ENCODE peak calls at places on chromosome 2, in ten cellular contexts. V is sigmoid colon, Z is mesenchymal stem cell, K is left lung, E is hepatocyte, J is pancreas, C is aorta, X is ovary, I is H7, P is transverse colon. T is an unnamed sample. For H3K27me3 and H3K36me3, the result is how much of the 10 kb centered on the place peaks cover.

GRCh38 chr2:156346731-156347130 is 14.2 kb upstream of the NR4A2 start:
- DNase-seq in V (no peak), Z (no peak), K (no peak), E (no peak), J (no peak), C (no peak), X (no peak), I (no peak), P (no peak), T (peak)

GRCh38 chr2:150630587-150631235 is 143.2 kb upstream of the RND3 start:
- DNase-seq in V (no peak), Z (no peak), K (no peak), E (peak), J (no peak), C (no peak), X (no peak), I (no peak), P (no peak), T (no peak)

GRCh38 chr2:61396005-61396404 is 74.9 kb downstream of the USP34 start:
- DNase-seq in V (no peak), Z (no peak), K (no peak), E (no peak), J (no peak), C (no peak), X (no peak), I (no peak), P (no peak), T (no peak)

GRCh38 chr2:172101707-172102158 is 967 bp downstream of the DLX2 start:
- DNase-seq in V (peak), Z (no peak), K (peak), E (no peak), J (no peak), C (peak), X (peak), I (no peak), P (no peak), T (no peak)

GRCh38 chr2:158045362-158045761 is 56.3 kb upstream of the UPP2 start:
- DNase-seq in V (no peak), Z (no peak), K (no peak), E (peak), J (no peak), C (no peak), X (no peak), I (peak), P (peak), T (peak)

GRCh38 chr2:100126172-100126571 is 16.2 kb downstream of the AFF3 start:
- DNase-seq in V (no peak), Z (no peak), K (no peak), E (no peak), J (no peak), C (no peak), X (no peak), I (no peak), P (no peak), T (no peak)

GRCh38 chr2:37181726-37182684 is 6.5 kb downstream of the SULT6B1 start:
- DNase-seq in V (no peak), Z (peak), K (no peak), E (no peak), J (no peak), C (no peak), X (no peak), I (no peak), P (no peak), T (no peak)

GRCh38 chr2:43023791-43024514 is 202.5 kb downstream of the ZFP36L2 start:
- DNase-seq in V (no peak), Z (no peak), K (no peak), E (no peak), J (peak), C (no peak), X (no peak), I (no peak), P (no peak), T (no peak)

GRCh38 chr2:61834893-61835292 is 19.0 kb downstream of the FAM161A start:
- DNase-seq in V (no peak), Z (no peak), K (no peak), E (no peak), J (no peak), C (no peak), X (no peak), I (no peak), P (no peak), T (no peak)

GRCh38 chr2:124961132-124961531 is 936.0 kb downstream of the CNTNAP5 start:
- DNase-seq in V (no peak), Z (no peak), K (no peak), E (no peak), J (no peak), C (no peak), X (no peak), I (no peak), P (no peak), T (no peak)

GRCh38 chr2:134231965-134232340 is 21.9 kb upstream of the MGAT5 start:
- DNase-seq in V (no peak), Z (peak), K (no peak), E (no peak), J (no peak), C (no peak), X (no peak), I (no peak), P (no peak), T (peak)

GRCh38 chr2:197309369-197310231 is 980 bp downstream of the ANKRD44 start:
- DNase-seq in V (peak), Z (peak), K (peak), E (peak), J (peak), C (peak), X (peak), I (peak), P (peak), T (no peak)

GRCh38 chr2:129907256-129907973 is 72.1 kb upstream of the RAB6C start:
- DNase-seq in V (no peak), Z (no peak), K (no peak), E (no peak), J (no peak), C (no peak), X (no peak), I (no peak), P (no peak), T (no peak)

GRCh38 chr2:233556756-233557736 is 9.5 kb downstream of the USP40 start:
- DNase-seq in V (no peak), Z (peak), K (no peak), E (peak), J (no peak), C (no peak), X (no peak), I (no peak), P (no peak), T (peak)

GRCh38 chr2:33378551-33379220 is 97.8 kb upstream of the RASGRP3 start:
- DNase-seq in V (no peak), Z (peak), K (no peak), E (no peak), J (no peak), C (no peak), X (no peak), I (no peak), P (no peak), T (peak)

GRCh38 chr2:8599421-8600242 is 82.2 kb upstream of the ID2 start:
- DNase-seq in V (no peak), Z (no peak), K (no peak), E (no peak), J (no peak), C (no peak), X (no peak), I (no peak), P (no peak), T (no peak)

GRCh38 chr2:206856474-206856873 is 82.8 kb upstream of the CPO start:
- DNase-seq in V (no peak), Z (peak), K (no peak), E (no peak), J (no peak), C (no peak), X (no peak), I (no peak), P (no peak), T (peak)

GRCh38 chr2:219658861-219659260 is 31.4 kb downstream of the SLC4A3 start:
- DNase-seq in V (no peak), Z (no peak), K (no peak), E (no peak), J (no peak), C (no peak), X (no peak), I (no peak), P (no peak), T (no peak)

GRCh38 chr2:54709341-54709809 is 14.1 kb upstream of the EML6 start:
- DNase-seq in V (no peak), Z (no peak), K (peak), E (peak), J (peak), C (no peak), X (no peak), I (peak), P (peak), T (no peak)

GRCh38 chr2:151239624-151240023 is 22.0 kb downstream of the RBM43 start:
- DNase-seq in V (no peak), Z (no peak), K (peak), E (no peak), J (no peak), C (no peak), X (no peak), I (no peak), P (no peak), T (no peak)

GRCh38 chr2:49278141-49278540 is 123.8 kb upstream of the FSHR start:
- DNase-seq in V (no peak), Z (no peak), K (no peak), E (no peak), J (no peak), C (no peak), X (no peak), I (no peak), P (no peak), T (no peak)

GRCh38 chr2:62329797-62330196 is 133.9 kb downstream of the B3GNT2 start:
- DNase-seq in V (no peak), Z (no peak), K (no peak), E (no peak), J (no peak), C (no peak), X (no peak), I (no peak), P (no peak), T (no peak)

GRCh38 chr2:28356095-28356911 is 36.4 kb upstream of the FOSL2 start:
- DNase-seq in V (peak), Z (peak), K (peak), E (peak), J (peak), C (peak), X (peak), I (peak), P (peak), T (peak)

GRCh38 chr2:17373736-17374135 is 144.5 kb downstream of the RAD51AP2 start:
- DNase-seq in V (no peak), Z (no peak), K (no peak), E (no peak), J (no peak), C (no peak), X (no peak), I (no peak), P (no peak), T (no peak)

GRCh38 chr2:119408221-119408619 is 23.4 kb upstream of the TMEM37 start:
- DNase-seq in V (no peak), Z (no peak), K (no peak), E (peak), J (no peak), C (no peak), X (no peak), I (no peak), P (peak), T (no peak)

GRCh38 chr2:10911291-10912075 is at the start of gene KCNF1:
- DNase-seq in V (peak), Z (peak), K (no peak), E (peak), J (no peak), C (peak), X (no peak), I (peak), P (no peak), T (peak)
- H3K27me3 ChIP-seq in V (under half), Z (half or more), K (under half), E (under half), J (under half), C (under half), X (under half), I (under half), P (under half), T (under half)

GRCh38 chr2:44110444-44110843 is 58.2 kb upstream of the PPM1B start:
- DNase-seq in V (no peak), Z (no peak), K (no peak), E (peak), J (no peak), C (no peak), X (no peak), I (no peak), P (no peak), T (no peak)
- H3K36me3 ChIP-seq in V (under half), Z (under half), K (under half), E (under half), J (under half), C (under half), X (under half), I (under half), P (under half), T (under half)

DNA sequence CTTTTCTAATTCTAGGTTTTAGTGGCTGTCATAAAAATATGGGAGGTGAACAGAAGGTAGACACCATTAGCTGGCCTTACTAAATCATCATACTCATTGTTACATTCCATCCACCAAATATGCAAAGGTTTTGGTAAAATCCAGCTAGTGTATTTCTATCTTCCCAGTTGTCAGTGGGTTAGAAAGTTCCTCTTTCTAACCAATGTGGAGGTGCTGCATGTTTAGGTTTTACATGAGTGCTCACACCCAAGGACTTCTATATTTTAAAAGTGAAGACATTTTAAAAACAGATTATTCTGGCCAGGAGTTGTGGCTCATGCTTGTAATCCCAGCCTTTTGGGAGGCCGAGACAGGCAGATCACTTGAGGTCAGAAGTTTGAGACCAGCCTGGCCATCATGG is 5.9 kb downstream of the ALPP start:
- DNase-seq in V (no peak), Z (no peak), K (no peak), E (no peak), J (no peak), C (no peak), X (no peak), I (no peak), P (no peak), T (no peak)
- H3K27me3 ChIP-seq in V (half or more), Z (half or more), K (under half), E (under half), J (under half), C (under half), X (under half), I (half or more), P (half or more), T (under half)

GRCh38 chr2:14316594-14316993 is 315.9 kb upstream of the LRATD1 start:
- DNase-seq in V (no peak), Z (no peak), K (no peak), E (no peak), J (no peak), C (no peak), X (no peak), I (no peak), P (no peak), T (no peak)
- H3K36me3 ChIP-seq in V (under half), Z (under half), K (under half), E (under half), J (under half), C (under half), X (under half), I (under half), P (under half), T (under half)

GRCh38 chr2:176137883-176138282 is 8.4 kb downstream of the HOXD8 start:
- DNase-seq in V (peak), Z (no peak), K (no peak), E (no peak), J (no peak), C (no peak), X (peak), I (no peak), P (no peak), T (no peak)

GRCh38 chr2:176137249-176137573 is 7.7 kb downstream of the HOXD8 start:
- DNase-seq in V (no peak), Z (no peak), K (no peak), E (no peak), J (no peak), C (no peak), X (no peak), I (no peak), P (no peak), T (no peak)

GRCh38 chr2:176134978-176135575 is 5.6 kb downstream of the HOXD8 start:
- DNase-seq in V (peak), Z (no peak), K (no peak), E (no peak), J (no peak), C (no peak), X (peak), I (no peak), P (no peak), T (peak)

GRCh38 chr2:176138526-176139169 is 9.1 kb downstream of the HOXD8 start:
- DNase-seq in V (peak), Z (no peak), K (no peak), E (no peak), J (no peak), C (peak), X (peak), I (peak), P (no peak), T (no peak)

DNA sequence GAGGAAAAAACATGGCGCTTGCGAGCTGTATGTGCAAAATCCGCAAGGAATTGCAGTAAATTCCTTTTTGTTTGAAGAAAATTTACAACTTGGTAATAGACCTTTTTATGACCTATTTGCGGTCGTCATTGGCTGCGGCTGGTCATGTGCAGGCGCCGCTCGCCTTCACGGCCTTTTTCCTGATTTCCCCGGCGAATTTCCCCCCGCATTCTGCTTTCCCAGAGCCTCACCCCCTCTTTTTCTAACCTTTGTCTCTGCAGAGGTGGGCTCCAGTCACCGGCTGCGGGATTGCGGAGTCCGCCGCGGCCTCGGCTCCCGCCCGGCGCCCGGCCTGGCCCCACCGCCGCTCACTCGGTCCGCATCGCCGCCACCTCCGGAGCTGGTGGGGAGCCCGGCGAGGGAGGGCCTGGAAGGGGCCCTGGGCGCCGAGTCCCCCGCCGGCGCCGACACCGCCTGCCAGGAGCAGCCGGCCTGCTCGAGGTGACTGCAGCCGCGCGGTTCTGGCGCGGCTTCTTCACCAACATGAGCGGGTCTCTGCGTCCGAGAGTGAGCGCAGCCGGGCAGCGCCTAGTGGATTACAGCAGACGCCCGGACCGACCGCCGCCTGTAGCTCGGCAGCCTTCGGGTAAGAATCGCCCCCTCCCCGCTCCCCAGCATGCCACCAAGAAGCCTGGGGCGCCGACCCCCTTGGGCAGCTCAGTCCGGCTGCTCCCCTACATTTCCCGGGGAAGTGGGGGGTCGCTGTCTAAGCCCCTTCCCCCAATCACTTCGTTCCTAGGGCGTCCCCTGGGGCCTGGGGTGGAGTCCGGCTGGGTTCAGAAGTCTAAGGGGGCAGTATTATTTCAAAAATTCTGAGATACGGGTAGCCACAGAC is 7.1 kb downstream of the HOXD8 start:
- DNase-seq in V (peak), Z (peak), K (peak), E (peak), J (no peak), C (peak), X (peak), I (peak), P (peak), T (peak)
- H3K27me3 ChIP-seq in V (half or more), Z (under half), K (half or more), E (half or more), J (under half), C (under half), X (under half), I (half or more), P (under half), T (under half)